ENCODE peak calls at places on chromosomes 4 and X, in six cellular contexts. One of them, this sample, is unnamed.

GRCh38 chr4:25588211-25588610 is 67.4 kb upstream of the SLC34A2 start:
- DNase-seq in Panc1: no peak
- DNase-seq in SK-N-SH: no peak
- DNase-seq in suprapubic skin: no peak
- DNase-seq in sigmoid colon: no peak
- DNase-seq in GM23338: no peak
- DNase-seq in this sample: no peak

GRCh38 chr4:156931267-156931666 is 40.3 kb downstream of the PDGFC start:
- DNase-seq in SK-N-SH: no peak
- DNase-seq in sigmoid colon: no peak
- DNase-seq in GM23338: no peak
- DNase-seq in Panc1: no peak
- DNase-seq in suprapubic skin: no peak
- DNase-seq in this sample: no peak

GRCh38 chrX:45794995-45795337 is 594.3 kb upstream of the DIPK2B start:
- DNase-seq in SK-N-SH: no peak
- DNase-seq in sigmoid colon: no peak
- DNase-seq in suprapubic skin: no peak
- DNase-seq in GM23338: no peak
- DNase-seq in Panc1: no peak
- DNase-seq in this sample: no peak

GRCh38 chrX:55011294-55011693 is 11.1 kb downstream of the APEX2 start:
- DNase-seq in SK-N-SH: peak; percentile 39
- DNase-seq in Panc1: no peak
- DNase-seq in suprapubic skin: no peak
- DNase-seq in GM23338: no peak
- DNase-seq in sigmoid colon: no peak
- DNase-seq in this sample: no peak

GRCh38 chr4:180436366-180436765 is 1806.8 kb upstream of the TENM3 start:
- DNase-seq in GM23338: no peak
- DNase-seq in sigmoid colon: no peak
- DNase-seq in Panc1: no peak
- DNase-seq in SK-N-SH: no peak
- DNase-seq in suprapubic skin: no peak
- DNase-seq in this sample: no peak

GRCh38 chrX:148459343-148459742 is 41.1 kb upstream of the AFF2 start:
- DNase-seq in sigmoid colon: no peak
- DNase-seq in Panc1: no peak
- DNase-seq in GM23338: no peak
- DNase-seq in SK-N-SH: no peak
- DNase-seq in suprapubic skin: no peak
- DNase-seq in this sample: no peak

GRCh38 chrX:38641197-38641596 is 79.9 kb downstream of the TSPAN7 start:
- DNase-seq in suprapubic skin: no peak
- DNase-seq in SK-N-SH: no peak
- DNase-seq in GM23338: no peak
- DNase-seq in Panc1: no peak
- DNase-seq in sigmoid colon: no peak
- DNase-seq in this sample: no peak

GRCh38 chrX:113001836-113002235 is 161.2 kb upstream of the AMOT start:
- DNase-seq in Panc1: no peak
- DNase-seq in GM23338: peak; percentile 12
- DNase-seq in SK-N-SH: no peak
- DNase-seq in sigmoid colon: no peak
- DNase-seq in suprapubic skin: no peak
- DNase-seq in this sample: no peak

GRCh38 chrX:40012800-40013682 is 84.7 kb downstream of the BCOR start:
- DNase-seq in suprapubic skin: peak; percentile 84
- DNase-seq in sigmoid colon: peak; percentile 88
- DNase-seq in SK-N-SH: no peak
- DNase-seq in Panc1: no peak
- DNase-seq in GM23338: peak; percentile 60
- DNase-seq in this sample: peak; percentile 88

GRCh38 chr4:127604949-127605709 is 27.6 kb upstream of the INTU start:
- DNase-seq in suprapubic skin: no peak
- DNase-seq in GM23338: peak; percentile 92
- DNase-seq in SK-N-SH: peak; percentile 33
- DNase-seq in Panc1: no peak
- DNase-seq in sigmoid colon: no peak
- DNase-seq in this sample: no peak

GRCh38 chrX:23902419-23902818 is 5.3 kb downstream of the APOO start:
- DNase-seq in sigmoid colon: no peak
- DNase-seq in SK-N-SH: peak; percentile 53
- DNase-seq in suprapubic skin: no peak
- DNase-seq in Panc1: no peak
- DNase-seq in GM23338: peak; percentile 58
- DNase-seq in this sample: no peak

GRCh38 chr4:24517676-24518075 is 66.7 kb downstream of the DHX15 start:
- DNase-seq in SK-N-SH: no peak
- DNase-seq in suprapubic skin: no peak
- DNase-seq in sigmoid colon: no peak
- DNase-seq in GM23338: no peak
- DNase-seq in Panc1: no peak
- DNase-seq in this sample: no peak

GRCh38 chrX:48937065-48937907 is 18.5 kb upstream of the PIM2 start:
- DNase-seq in Panc1: no peak
- DNase-seq in suprapubic skin: no peak
- DNase-seq in sigmoid colon: no peak
- DNase-seq in GM23338: peak; percentile 56
- DNase-seq in SK-N-SH: no peak
- DNase-seq in this sample: peak; percentile 97

GRCh38 chrX:17495052-17495451 is 120.1 kb downstream of the NHS start:
- DNase-seq in sigmoid colon: no peak
- DNase-seq in suprapubic skin: no peak
- DNase-seq in GM23338: no peak
- DNase-seq in SK-N-SH: no peak
- DNase-seq in Panc1: no peak
- DNase-seq in this sample: no peak

GRCh38 chrX:16435399-16435986 is 214.5 kb upstream of the S100G start:
- DNase-seq in SK-N-SH: no peak
- DNase-seq in sigmoid colon: no peak
- DNase-seq in Panc1: no peak
- DNase-seq in suprapubic skin: no peak
- DNase-seq in GM23338: no peak
- DNase-seq in this sample: no peak

GRCh38 chr4:47251363-47252135 is 212.0 kb downstream of the COMMD8 start:
- DNase-seq in GM23338: no peak
- DNase-seq in sigmoid colon: peak; percentile 32
- DNase-seq in suprapubic skin: no peak
- DNase-seq in Panc1: no peak
- DNase-seq in SK-N-SH: no peak
- DNase-seq in this sample: no peak

GRCh38 chr4:17561195-17561909 is 15.6 kb upstream of the LAP3 start:
- DNase-seq in SK-N-SH: peak; percentile 63
- DNase-seq in Panc1: no peak
- DNase-seq in suprapubic skin: no peak
- DNase-seq in GM23338: no peak
- DNase-seq in sigmoid colon: no peak
- DNase-seq in this sample: no peak

GRCh38 chrX:9865804-9866471 is 79.7 kb downstream of the SHROOM2 start:
- DNase-seq in SK-N-SH: no peak
- DNase-seq in GM23338: no peak
- DNase-seq in sigmoid colon: no peak
- DNase-seq in Panc1: no peak
- DNase-seq in suprapubic skin: no peak
- DNase-seq in this sample: no peak

GRCh38 chr4:22473268-22473667 is 42.6 kb downstream of the ADGRA3 start:
- DNase-seq in GM23338: no peak
- DNase-seq in suprapubic skin: no peak
- DNase-seq in SK-N-SH: no peak
- DNase-seq in Panc1: no peak
- DNase-seq in sigmoid colon: no peak
- DNase-seq in this sample: no peak

GRCh38 chr4:6059375-6059805 is 41.2 kb upstream of the C4orf50 start:
- DNase-seq in suprapubic skin: no peak
- DNase-seq in GM23338: no peak
- DNase-seq in SK-N-SH: no peak
- DNase-seq in sigmoid colon: peak; percentile 34
- DNase-seq in Panc1: no peak
- DNase-seq in this sample: no peak

GRCh38 chrX:132877954-132878536 is 80.4 kb downstream of the HS6ST2 start:
- DNase-seq in GM23338: no peak
- DNase-seq in suprapubic skin: no peak
- DNase-seq in Panc1: no peak
- DNase-seq in sigmoid colon: no peak
- DNase-seq in SK-N-SH: no peak
- DNase-seq in this sample: no peak

GRCh38 chr4:156949373-156949814 is 22.2 kb downstream of the PDGFC start:
- DNase-seq in SK-N-SH: no peak
- DNase-seq in GM23338: no peak
- DNase-seq in sigmoid colon: no peak
- DNase-seq in Panc1: no peak
- DNase-seq in suprapubic skin: no peak
- DNase-seq in this sample: no peak

GRCh38 chr4:54440394-54441223 is 211.5 kb downstream of the PDGFRA start:
- DNase-seq in sigmoid colon: no peak
- DNase-seq in suprapubic skin: no peak
- DNase-seq in Panc1: no peak
- DNase-seq in SK-N-SH: peak; percentile 42
- DNase-seq in GM23338: peak; percentile 66
- DNase-seq in this sample: no peak

GRCh38 chrX:150635952-150636351 is 57.2 kb upstream of the MTMR1 start:
- DNase-seq in suprapubic skin: no peak
- DNase-seq in SK-N-SH: no peak
- DNase-seq in Panc1: peak; percentile 20
- DNase-seq in GM23338: no peak
- DNase-seq in sigmoid colon: no peak
- DNase-seq in this sample: no peak
- H3K4me1 ChIP-seq in suprapubic skin: no peaks in the 10 kb centered on the region
- H3K4me1 ChIP-seq in SK-N-SH: no peaks in the 10 kb centered on the region
- H3K4me1 ChIP-seq in Panc1: no peaks in the 10 kb centered on the region
- H3K4me1 ChIP-seq in GM23338: no peaks in the 10 kb centered on the region
- H3K4me1 ChIP-seq in sigmoid colon: no peaks in the 10 kb centered on the region
- H3K4me1 ChIP-seq in this sample: no peaks in the 10 kb centered on the region

GRCh38 chr4:110540606-110541440 is 64.9 kb downstream of the ENPEP start:
- DNase-seq in sigmoid colon: no peak
- DNase-seq in GM23338: no peak
- DNase-seq in SK-N-SH: no peak
- DNase-seq in suprapubic skin: no peak
- DNase-seq in Panc1: no peak
- DNase-seq in this sample: no peak
- TF ChIP-seq POLR2AphosphoS5 in sigmoid colon: no peak
- TF ChIP-seq POLR2AphosphoS5 in GM23338: no peak
- TF ChIP-seq POLR2AphosphoS5 in SK-N-SH: no peak
- TF ChIP-seq POLR2AphosphoS5 in suprapubic skin: no peak
- TF ChIP-seq POLR2AphosphoS5 in Panc1: no peak
- TF ChIP-seq POLR2AphosphoS5 in this sample: no peak

GRCh38 chrX:57985951-57986350 is 75.7 kb upstream of the ZXDA start:
- DNase-seq in Panc1: no peak
- DNase-seq in GM23338: no peak
- DNase-seq in sigmoid colon: no peak
- DNase-seq in SK-N-SH: no peak
- DNase-seq in suprapubic skin: no peak
- DNase-seq in this sample: no peak

DNA sequence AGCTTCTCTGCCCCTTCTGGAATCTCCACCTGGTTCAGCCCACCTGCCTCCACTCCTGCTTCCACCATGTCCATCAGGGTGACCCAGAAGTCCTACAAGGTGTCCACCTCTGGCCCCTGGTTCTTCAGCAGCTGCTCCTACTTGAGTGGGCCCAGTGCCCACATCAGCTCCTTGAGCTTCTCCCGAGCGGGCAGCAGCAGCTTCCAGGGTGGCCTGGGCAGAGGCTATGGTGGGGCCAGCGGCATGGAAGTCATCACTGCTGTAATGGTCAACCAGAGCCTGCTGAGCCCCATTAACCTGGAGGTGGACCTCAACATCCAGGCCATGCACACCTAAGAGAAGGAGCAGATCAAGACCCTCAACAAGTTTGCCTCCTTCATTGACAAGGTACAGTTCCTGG is 74.4 kb upstream of the ZXDA start:
- DNase-seq in SK-N-SH: no peak
- DNase-seq in Panc1: no peak
- DNase-seq in sigmoid colon: no peak
- DNase-seq in GM23338: no peak
- DNase-seq in suprapubic skin: no peak
- DNase-seq in this sample: no peak
- H3K4me1 ChIP-seq in SK-N-SH: no peaks in the 10 kb centered on the region
- H3K4me1 ChIP-seq in Panc1: no peaks in the 10 kb centered on the region
- H3K4me1 ChIP-seq in sigmoid colon: no peaks in the 10 kb centered on the region
- H3K4me1 ChIP-seq in GM23338: no peaks in the 10 kb centered on the region
- H3K4me1 ChIP-seq in suprapubic skin: no peaks in the 10 kb centered on the region
- H3K4me1 ChIP-seq in this sample: no peaks in the 10 kb centered on the region

GRCh38 chr4:173498023-173498422 is 32.0 kb downstream of the HAND2 start:
- DNase-seq in Panc1: no peak
- DNase-seq in sigmoid colon: no peak
- DNase-seq in SK-N-SH: no peak
- DNase-seq in suprapubic skin: no peak
- DNase-seq in GM23338: no peak
- DNase-seq in this sample: no peak

GRCh38 chr4:173490817-173491518 is 39.1 kb downstream of the HAND2 start:
- DNase-seq in sigmoid colon: no peak
- DNase-seq in SK-N-SH: no peak
- DNase-seq in Panc1: no peak
- DNase-seq in GM23338: no peak
- DNase-seq in suprapubic skin: no peak
- DNase-seq in this sample: no peak

GRCh38 chr4:173492315-173492714 is 37.7 kb downstream of the HAND2 start:
- DNase-seq in Panc1: no peak
- DNase-seq in suprapubic skin: no peak
- DNase-seq in SK-N-SH: no peak
- DNase-seq in sigmoid colon: no peak
- DNase-seq in GM23338: no peak
- DNase-seq in this sample: no peak

GRCh38 chr4:173493041-173493440 is 37.0 kb downstream of the HAND2 start:
- DNase-seq in GM23338: no peak
- DNase-seq in suprapubic skin: no peak
- DNase-seq in Panc1: no peak
- DNase-seq in sigmoid colon: no peak
- DNase-seq in SK-N-SH: no peak
- DNase-seq in this sample: no peak

DNA sequence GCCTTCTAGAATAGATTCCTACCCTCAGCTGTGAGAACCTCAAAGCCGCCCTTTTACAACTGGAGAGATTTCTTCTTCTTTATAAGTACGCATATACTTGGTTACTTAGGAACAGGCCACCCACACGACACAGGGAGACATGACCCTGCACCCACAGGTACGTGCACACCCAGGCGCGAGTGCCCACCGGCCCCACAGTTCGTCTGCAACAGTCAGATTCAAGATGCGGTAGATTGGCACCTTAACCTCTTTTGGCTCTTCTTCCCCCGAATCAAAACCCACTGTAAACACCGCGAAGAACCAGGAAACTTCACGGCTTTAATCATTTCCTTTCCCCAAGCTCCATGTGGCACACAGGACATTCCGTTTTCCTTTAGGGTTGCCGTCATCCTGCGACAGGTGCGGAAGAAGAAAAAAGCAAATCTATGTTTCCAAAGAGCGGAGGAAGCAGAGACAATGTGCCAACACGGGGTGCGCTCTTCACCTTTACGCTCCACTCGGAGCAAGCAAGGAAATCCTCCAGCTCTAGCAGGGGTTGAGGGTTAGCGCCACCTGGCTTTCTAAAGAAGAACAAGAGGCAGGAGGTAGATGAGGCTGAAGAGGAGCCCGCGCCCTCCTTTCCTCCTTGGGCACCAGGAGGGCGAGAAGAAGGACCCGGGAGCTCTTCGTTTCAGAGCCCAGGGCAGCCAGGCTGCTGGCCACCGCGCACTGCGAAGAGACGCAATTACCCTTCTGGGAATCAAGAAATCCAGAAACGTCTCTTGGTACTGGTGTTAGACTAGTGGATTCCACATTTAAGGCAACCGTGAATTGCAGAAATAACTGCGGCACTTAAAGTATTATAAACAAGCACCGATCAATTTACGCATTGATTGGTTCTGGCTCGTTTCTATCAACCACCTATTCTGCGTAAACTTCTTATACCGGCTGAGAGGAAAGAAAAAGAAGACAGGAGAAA is 35.7 kb downstream of the HAND2 start:
- DNase-seq in GM23338: peak; percentile 96
- DNase-seq in Panc1: peak; percentile 53
- DNase-seq in sigmoid colon: peak; percentile 87
- DNase-seq in SK-N-SH: no peak
- DNase-seq in suprapubic skin: no peak
- DNase-seq in this sample: peak; percentile 81
- TF ChIP-seq POLR2AphosphoS5 in GM23338: no peak
- TF ChIP-seq POLR2AphosphoS5 in Panc1: no peak
- TF ChIP-seq POLR2AphosphoS5 in sigmoid colon: no peak
- TF ChIP-seq POLR2AphosphoS5 in SK-N-SH: no peak
- TF ChIP-seq POLR2AphosphoS5 in suprapubic skin: no peak
- TF ChIP-seq POLR2AphosphoS5 in this sample: peak; percentile 11